ENCODE peak calls at places on chromosome 6, in six cellular contexts. One of them, this sample, is unnamed.

GRCh38 chr6:139881251-139881650 is 506.8 kb upstream of the CITED2 start:
- DNase-seq in neural progenitor cell: peak; percentile 56
- DNase-seq in neuronal stem cell: no peak
- DNase-seq in HAP-1: no peak
- DNase-seq in pancreas: no peak
- DNase-seq in CD8-positive, alpha-beta T cell: no peak
- DNase-seq in this sample: no peak

GRCh38 chr6:14743126-14743464 is 502.8 kb upstream of the JARID2 start:
- DNase-seq in CD8-positive, alpha-beta T cell: no peak
- DNase-seq in neural progenitor cell: no peak
- DNase-seq in HAP-1: no peak
- DNase-seq in neuronal stem cell: no peak
- DNase-seq in pancreas: no peak
- DNase-seq in this sample: no peak

GRCh38 chr6:153312633-153313032 is 181.6 kb upstream of the RGS17 start:
- DNase-seq in neural progenitor cell: peak; percentile 72
- DNase-seq in neuronal stem cell: no peak
- DNase-seq in HAP-1: no peak
- DNase-seq in pancreas: peak; percentile 59
- DNase-seq in CD8-positive, alpha-beta T cell: no peak
- DNase-seq in this sample: peak; percentile 57

GRCh38 chr6:11393713-11394627 is 143.6 kb upstream of the TMEM170B start:
- DNase-seq in CD8-positive, alpha-beta T cell: no peak
- DNase-seq in pancreas: no peak
- DNase-seq in neuronal stem cell: no peak
- DNase-seq in neural progenitor cell: peak; percentile 15
- DNase-seq in HAP-1: no peak
- DNase-seq in this sample: no peak

GRCh38 chr6:87918461-87918941 is 129.1 kb upstream of the SPACA1 start:
- DNase-seq in neural progenitor cell: no peak
- DNase-seq in neuronal stem cell: no peak
- DNase-seq in pancreas: no peak
- DNase-seq in CD8-positive, alpha-beta T cell: no peak
- DNase-seq in HAP-1: peak; percentile 89
- DNase-seq in this sample: no peak

GRCh38 chr6:118744261-118744941 is 93.0 kb upstream of the CEP85L start:
- DNase-seq in CD8-positive, alpha-beta T cell: no peak
- DNase-seq in neural progenitor cell: no peak
- DNase-seq in neuronal stem cell: no peak
- DNase-seq in pancreas: no peak
- DNase-seq in HAP-1: no peak
- DNase-seq in this sample: no peak

GRCh38 chr6:40473026-40473425 is 114.1 kb downstream of the LRFN2 start:
- DNase-seq in neuronal stem cell: no peak
- DNase-seq in pancreas: no peak
- DNase-seq in HAP-1: no peak
- DNase-seq in neural progenitor cell: no peak
- DNase-seq in CD8-positive, alpha-beta T cell: no peak
- DNase-seq in this sample: no peak

GRCh38 chr6:96016781-96017180 is 1.0 kb downstream of the FUT9 start:
- DNase-seq in CD8-positive, alpha-beta T cell: no peak
- DNase-seq in neural progenitor cell: no peak
- DNase-seq in neuronal stem cell: no peak
- DNase-seq in pancreas: no peak
- DNase-seq in HAP-1: no peak
- DNase-seq in this sample: no peak

GRCh38 chr6:141607956-141608355 is 524.8 kb upstream of the GJE1 start:
- DNase-seq in pancreas: no peak
- DNase-seq in CD8-positive, alpha-beta T cell: no peak
- DNase-seq in neuronal stem cell: no peak
- DNase-seq in HAP-1: no peak
- DNase-seq in neural progenitor cell: no peak
- DNase-seq in this sample: no peak

GRCh38 chr6:129536271-129536670 is 173.7 kb downstream of the ARHGAP18 start:
- DNase-seq in pancreas: no peak
- DNase-seq in CD8-positive, alpha-beta T cell: no peak
- DNase-seq in neural progenitor cell: no peak
- DNase-seq in neuronal stem cell: no peak
- DNase-seq in HAP-1: no peak
- DNase-seq in this sample: no peak

GRCh38 chr6:148765878-148766808 is 19.3 kb downstream of the UST start:
- DNase-seq in HAP-1: no peak
- DNase-seq in pancreas: no peak
- DNase-seq in neuronal stem cell: no peak
- DNase-seq in CD8-positive, alpha-beta T cell: no peak
- DNase-seq in neural progenitor cell: no peak
- DNase-seq in this sample: no peak
- H3K4me1 ChIP-seq in HAP-1: peaks cover 36% of the 10 kb centered on the region
- H3K4me1 ChIP-seq in pancreas: peaks cover 3% of the 10 kb centered on the region
- H3K4me1 ChIP-seq in neuronal stem cell: peaks cover 17% of the 10 kb centered on the region
- H3K4me1 ChIP-seq in CD8-positive, alpha-beta T cell: peaks cover 23% of the 10 kb centered on the region
- H3K4me1 ChIP-seq in neural progenitor cell: peaks cover 41% of the 10 kb centered on the region
- H3K4me1 ChIP-seq in this sample: no peaks in the 10 kb centered on the region

GRCh38 chr6:20757761-20758160 is 223.5 kb downstream of the CDKAL1 start:
- DNase-seq in neural progenitor cell: no peak
- DNase-seq in neuronal stem cell: no peak
- DNase-seq in HAP-1: no peak
- DNase-seq in CD8-positive, alpha-beta T cell: no peak
- DNase-seq in pancreas: no peak
- DNase-seq in this sample: no peak

DNA sequence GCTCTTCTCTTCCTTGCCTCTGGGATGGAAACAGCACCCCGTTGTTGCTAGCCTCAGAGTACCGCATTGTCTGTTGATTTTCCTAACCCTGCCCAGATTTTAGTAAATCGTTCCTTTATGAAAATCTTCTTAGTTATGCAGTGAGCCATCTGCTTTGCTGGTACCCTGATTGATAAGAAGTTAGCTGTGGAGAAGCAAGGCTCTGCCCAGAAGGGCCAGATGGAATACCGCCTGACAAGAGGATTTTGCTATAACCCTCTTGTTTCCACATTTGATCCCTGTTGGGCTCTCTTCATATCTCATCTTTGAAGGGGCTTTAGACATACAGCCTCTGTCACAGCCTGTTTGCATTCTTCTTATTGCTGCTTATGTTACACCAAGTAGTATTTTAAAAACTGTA is 229.1 kb downstream of the CDKAL1 start:
- DNase-seq in CD8-positive, alpha-beta T cell: no peak
- DNase-seq in pancreas: no peak
- DNase-seq in neural progenitor cell: no peak
- DNase-seq in HAP-1: no peak
- DNase-seq in neuronal stem cell: no peak
- DNase-seq in this sample: no peak
- H3K4me3 ChIP-seq in CD8-positive, alpha-beta T cell: no peak overlapping the region
- H3K4me3 ChIP-seq in pancreas: no peak overlapping the region
- H3K4me3 ChIP-seq in neural progenitor cell: no peak overlapping the region
- H3K4me3 ChIP-seq in HAP-1: no peak overlapping the region
- H3K4me3 ChIP-seq in neuronal stem cell: no peak overlapping the region
- H3K4me3 ChIP-seq in this sample: no peak overlapping the region

GRCh38 chr6:145245119-145245518 is 490.2 kb downstream of the EPM2A start:
- DNase-seq in neural progenitor cell: no peak
- DNase-seq in HAP-1: no peak
- DNase-seq in neuronal stem cell: no peak
- DNase-seq in CD8-positive, alpha-beta T cell: no peak
- DNase-seq in pancreas: no peak
- DNase-seq in this sample: no peak

GRCh38 chr6:145241039-145241438 is 494.3 kb downstream of the EPM2A start:
- DNase-seq in HAP-1: peak; percentile 74
- DNase-seq in pancreas: no peak
- DNase-seq in neural progenitor cell: no peak
- DNase-seq in neuronal stem cell: no peak
- DNase-seq in CD8-positive, alpha-beta T cell: no peak
- DNase-seq in this sample: no peak

GRCh38 chr6:145250436-145250835 is 484.9 kb downstream of the EPM2A start:
- DNase-seq in neural progenitor cell: no peak
- DNase-seq in CD8-positive, alpha-beta T cell: no peak
- DNase-seq in neuronal stem cell: no peak
- DNase-seq in HAP-1: no peak
- DNase-seq in pancreas: no peak
- DNase-seq in this sample: no peak

GRCh38 chr6:145247677-145248419 is 487.5 kb downstream of the EPM2A start:
- DNase-seq in HAP-1: no peak
- DNase-seq in neuronal stem cell: no peak
- DNase-seq in CD8-positive, alpha-beta T cell: no peak
- DNase-seq in pancreas: no peak
- DNase-seq in neural progenitor cell: no peak
- DNase-seq in this sample: no peak

GRCh38 chr6:145244712-145245111 is 490.6 kb downstream of the EPM2A start:
- DNase-seq in pancreas: no peak
- DNase-seq in CD8-positive, alpha-beta T cell: no peak
- DNase-seq in neuronal stem cell: no peak
- DNase-seq in HAP-1: no peak
- DNase-seq in neural progenitor cell: no peak
- DNase-seq in this sample: no peak
- H3K4me1 ChIP-seq in pancreas: no peaks in the 10 kb centered on the region
- H3K4me1 ChIP-seq in CD8-positive, alpha-beta T cell: no peaks in the 10 kb centered on the region
- H3K4me1 ChIP-seq in neuronal stem cell: peaks cover 16% of the 10 kb centered on the region
- H3K4me1 ChIP-seq in HAP-1: peaks cover 12% of the 10 kb centered on the region
- H3K4me1 ChIP-seq in neural progenitor cell: peaks cover 10% of the 10 kb centered on the region
- H3K4me1 ChIP-seq in this sample: no peaks in the 10 kb centered on the region

DNA sequence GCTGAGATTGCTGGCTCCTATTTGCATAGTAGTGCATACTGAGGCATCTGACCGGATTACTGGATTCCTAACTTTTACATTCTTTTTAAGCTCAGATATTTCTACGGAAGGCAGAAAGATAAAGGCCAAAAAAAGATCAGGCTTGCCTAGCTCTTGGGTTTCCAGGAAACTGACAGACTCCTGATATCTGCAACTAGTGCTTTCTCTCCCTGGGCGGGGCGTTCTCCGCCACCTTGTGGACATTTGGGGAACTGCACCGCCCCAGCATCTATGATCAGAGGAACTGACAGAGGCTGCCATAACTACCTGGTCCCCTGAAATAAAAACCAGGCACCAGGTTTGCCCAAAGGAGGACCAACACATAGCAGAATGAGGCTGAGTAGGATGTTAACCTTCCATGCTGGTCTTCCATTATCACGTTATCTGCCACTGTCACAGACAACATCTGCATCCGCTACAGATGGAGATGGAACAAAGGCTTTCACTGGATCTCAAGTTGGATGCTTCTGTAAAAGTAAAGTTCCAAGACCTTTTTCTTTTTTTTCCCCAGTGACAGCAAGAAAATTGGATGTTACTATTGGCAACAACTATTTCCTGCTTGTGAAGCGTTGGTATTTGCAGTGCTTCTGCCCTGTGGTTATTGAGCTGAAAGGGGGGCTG is 33.3 kb downstream of the NT5E start:
- DNase-seq in pancreas: peak; percentile 80
- DNase-seq in CD8-positive, alpha-beta T cell: peak; percentile 94
- DNase-seq in neural progenitor cell: peak; percentile 63
- DNase-seq in HAP-1: peak; percentile 38
- DNase-seq in neuronal stem cell: peak; percentile 57
- DNase-seq in this sample: peak; percentile 94
- H3K4me3 ChIP-seq in pancreas: no peak overlapping the region
- H3K4me3 ChIP-seq in CD8-positive, alpha-beta T cell: no peak overlapping the region
- H3K4me3 ChIP-seq in neural progenitor cell: no peak overlapping the region
- H3K4me3 ChIP-seq in HAP-1: no peak overlapping the region
- H3K4me3 ChIP-seq in neuronal stem cell: no peak overlapping the region
- H3K4me3 ChIP-seq in this sample: no peak overlapping the region

DNA sequence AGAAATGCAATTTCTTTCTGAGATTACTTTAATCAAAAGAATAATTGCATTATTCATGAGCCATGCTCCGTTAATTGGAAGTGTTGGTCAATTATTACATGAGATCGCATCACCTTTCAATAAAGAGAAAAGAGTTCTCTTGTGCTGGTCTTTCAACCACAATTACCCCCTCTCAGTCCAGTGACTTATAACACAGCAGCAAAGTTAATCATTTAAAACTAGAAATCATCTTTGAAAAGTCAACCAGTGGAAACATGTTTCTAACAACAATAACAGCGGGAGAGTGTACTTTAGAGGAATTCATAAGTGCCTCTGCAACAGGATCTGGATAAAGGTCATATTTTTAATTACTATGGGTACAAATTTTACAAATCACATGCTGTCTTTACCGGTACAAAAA is 384.4 kb upstream of the AGPAT4 start:
- DNase-seq in neuronal stem cell: no peak
- DNase-seq in neural progenitor cell: no peak
- DNase-seq in pancreas: no peak
- DNase-seq in CD8-positive, alpha-beta T cell: no peak
- DNase-seq in HAP-1: no peak
- DNase-seq in this sample: no peak
- H3K4me1 ChIP-seq in neuronal stem cell: no peaks in the 10 kb centered on the region
- H3K4me1 ChIP-seq in neural progenitor cell: no peaks in the 10 kb centered on the region
- H3K4me1 ChIP-seq in pancreas: no peaks in the 10 kb centered on the region
- H3K4me1 ChIP-seq in CD8-positive, alpha-beta T cell: no peaks in the 10 kb centered on the region
- H3K4me1 ChIP-seq in HAP-1: no peaks in the 10 kb centered on the region
- H3K4me1 ChIP-seq in this sample: no peaks in the 10 kb centered on the region